ENCODE peak calls at places on chromosomes 1 and 21, in eight cellular contexts. C, Z, A, I, M, R, P and F are unnamed samples.

GRCh38 chr1:20345419-20345818 is 54.7 kb downstream of the VWA5B1 start:
- DNase-seq in C (no peak), Z (no peak), A (no peak), I (no peak), M (no peak), R (no peak), P (no peak), F (no peak)

GRCh38 chr1:184166495-184166894 is 115.0 kb downstream of the TSEN15 start:
- DNase-seq in C (no peak), Z (no peak), A (no peak), I (no peak), M (no peak), R (no peak), P (no peak), F (no peak)

GRCh38 chr1:117180571-117180970 is 30.2 kb downstream of the VTCN1 start:
- DNase-seq in C (no peak), Z (no peak), A (no peak), I (no peak), M (no peak), R (no peak), P (peak), F (no peak)

GRCh38 chr1:230109066-230109465 is 42.0 kb downstream of the GALNT2 start:
- DNase-seq in C (no peak), Z (no peak), A (no peak), I (no peak), M (no peak), R (no peak), P (no peak), F (no peak)

GRCh38 chr1:39776400-39776713 is 5.2 kb upstream of the OXCT2 start:
- DNase-seq in C (no peak), Z (no peak), A (no peak), I (no peak), M (peak), R (no peak), P (no peak), F (no peak)

GRCh38 chr21:16554522-16554921 is 824.7 kb downstream of the USP25 start:
- DNase-seq in C (no peak), Z (no peak), A (no peak), I (no peak), M (no peak), R (no peak), P (no peak), F (no peak)

GRCh38 chr1:228306275-228307217 is 98.7 kb downstream of the OBSCN start:
- DNase-seq in C (no peak), Z (no peak), A (no peak), I (no peak), M (no peak), R (peak), P (no peak), F (peak)

GRCh38 chr1:86504895-86505625 is 36.3 kb downstream of the CLCA1 start:
- DNase-seq in C (peak), Z (no peak), A (no peak), I (no peak), M (peak), R (peak), P (no peak), F (no peak)

GRCh38 chr1:232626452-232626851 is 3.5 kb downstream of the SIPA1L2 start:
- DNase-seq in C (no peak), Z (no peak), A (no peak), I (no peak), M (no peak), R (no peak), P (no peak), F (no peak)

GRCh38 chr1:24720152-24720551 is 25.1 kb upstream of the CLIC4 start:
- DNase-seq in C (peak), Z (no peak), A (no peak), I (no peak), M (no peak), R (peak), P (no peak), F (peak)

GRCh38 chr1:206895837-206896242 is 1.4 kb upstream of the IL24 start:
- DNase-seq in C (peak), Z (no peak), A (no peak), I (no peak), M (no peak), R (peak), P (no peak), F (no peak)